ENCODE peak calls at places on chromosomes 4 and X, in six cellular contexts. One of them, this sample, is unnamed.

GRCh38 chr4:88859191-88859812 is 161.7 kb upstream of the NAP1L5 start:
- DNase-seq in ovary: no peak
- DNase-seq in IMR-90: no peak
- DNase-seq in hepatocyte: no peak
- DNase-seq in adrenal gland: no peak
- DNase-seq in right atrium auricular region: no peak
- DNase-seq in this sample: no peak

GRCh38 chr4:134278675-134279074 is 77.1 kb upstream of the PABPC4L start:
- DNase-seq in ovary: no peak
- DNase-seq in IMR-90: no peak
- DNase-seq in hepatocyte: no peak
- DNase-seq in adrenal gland: no peak
- DNase-seq in right atrium auricular region: no peak
- DNase-seq in this sample: no peak

GRCh38 chr4:153564630-153565525 is 98.7 kb downstream of the TMEM131L start:
- DNase-seq in ovary: peak; percentile 48
- DNase-seq in IMR-90: peak; percentile 60
- DNase-seq in hepatocyte: peak; percentile 64
- DNase-seq in adrenal gland: no peak
- DNase-seq in right atrium auricular region: no peak
- DNase-seq in this sample: no peak

GRCh38 chr4:183966371-183966770 is 61.3 kb downstream of the STOX2 start:
- DNase-seq in ovary: no peak
- DNase-seq in IMR-90: peak; percentile 4
- DNase-seq in hepatocyte: no peak
- DNase-seq in adrenal gland: no peak
- DNase-seq in right atrium auricular region: no peak
- DNase-seq in this sample: no peak

GRCh38 chr4:118351851-118352827 is 664 bp downstream of the PRSS12 start:
- DNase-seq in ovary: no peak
- DNase-seq in IMR-90: peak; percentile 59
- DNase-seq in hepatocyte: peak; percentile 45
- DNase-seq in adrenal gland: no peak
- DNase-seq in right atrium auricular region: no peak
- DNase-seq in this sample: peak; percentile 66

GRCh38 chrX:9804444-9804843 is 18.2 kb downstream of the SHROOM2 start:
- DNase-seq in ovary: no peak
- DNase-seq in IMR-90: no peak
- DNase-seq in hepatocyte: no peak
- DNase-seq in adrenal gland: no peak
- DNase-seq in right atrium auricular region: no peak
- DNase-seq in this sample: no peak

GRCh38 chr4:5660185-5660584 is 48.2 kb downstream of the EVC2 start:
- DNase-seq in ovary: no peak
- DNase-seq in IMR-90: peak; percentile 52
- DNase-seq in hepatocyte: no peak
- DNase-seq in adrenal gland: no peak
- DNase-seq in right atrium auricular region: no peak
- DNase-seq in this sample: no peak

GRCh38 chrX:9610774-9611392 is 146.0 kb downstream of the TBL1X start:
- DNase-seq in ovary: no peak
- DNase-seq in IMR-90: peak; percentile 40
- DNase-seq in hepatocyte: no peak
- DNase-seq in adrenal gland: no peak
- DNase-seq in right atrium auricular region: no peak
- DNase-seq in this sample: no peak

GRCh38 chr4:141851246-141851891 is 215.0 kb downstream of the IL15 start:
- DNase-seq in ovary: no peak
- DNase-seq in IMR-90: peak; percentile 64
- DNase-seq in hepatocyte: no peak
- DNase-seq in adrenal gland: no peak
- DNase-seq in right atrium auricular region: no peak
- DNase-seq in this sample: no peak

GRCh38 chr4:149113804-149114430 is 671.7 kb upstream of the NR3C2 start:
- DNase-seq in ovary: no peak
- DNase-seq in IMR-90: peak; percentile 87
- DNase-seq in hepatocyte: no peak
- DNase-seq in adrenal gland: no peak
- DNase-seq in right atrium auricular region: no peak
- DNase-seq in this sample: no peak

GRCh38 chrX:47093860-47094259 is 15.6 kb downstream of the RGN start:
- DNase-seq in ovary: no peak
- DNase-seq in IMR-90: no peak
- DNase-seq in hepatocyte: no peak
- DNase-seq in adrenal gland: no peak
- DNase-seq in right atrium auricular region: no peak
- DNase-seq in this sample: no peak

GRCh38 chr4:74623041-74623440 is 171.3 kb downstream of the BTC start:
- DNase-seq in ovary: no peak
- DNase-seq in IMR-90: peak; percentile 24
- DNase-seq in hepatocyte: peak; percentile 65
- DNase-seq in adrenal gland: no peak
- DNase-seq in right atrium auricular region: no peak
- DNase-seq in this sample: no peak

GRCh38 chr4:184441461-184442392 is 32.6 kb downstream of the IRF2 start:
- DNase-seq in ovary: no peak
- DNase-seq in IMR-90: peak; percentile 57
- DNase-seq in hepatocyte: no peak
- DNase-seq in adrenal gland: no peak
- DNase-seq in right atrium auricular region: no peak
- DNase-seq in this sample: no peak

GRCh38 chr4:129063640-129064039 is 29.7 kb downstream of the SCLT1 start:
- DNase-seq in ovary: no peak
- DNase-seq in IMR-90: no peak
- DNase-seq in hepatocyte: no peak
- DNase-seq in adrenal gland: no peak
- DNase-seq in right atrium auricular region: no peak
- DNase-seq in this sample: no peak

GRCh38 chr4:159698336-159698735 is 595.5 kb downstream of the RAPGEF2 start:
- DNase-seq in ovary: no peak
- DNase-seq in IMR-90: no peak
- DNase-seq in hepatocyte: no peak
- DNase-seq in adrenal gland: no peak
- DNase-seq in right atrium auricular region: no peak
- DNase-seq in this sample: no peak

GRCh38 chrX:97021680-97022079 is 138.0 kb downstream of the RPA4 start:
- DNase-seq in ovary: no peak
- DNase-seq in IMR-90: peak; percentile 49
- DNase-seq in hepatocyte: no peak
- DNase-seq in adrenal gland: no peak
- DNase-seq in right atrium auricular region: no peak
- DNase-seq in this sample: no peak

GRCh38 chr4:126395661-126396060 is 1080.9 kb downstream of the FAT4 start:
- DNase-seq in ovary: no peak
- DNase-seq in IMR-90: peak; percentile 33
- DNase-seq in hepatocyte: no peak
- DNase-seq in adrenal gland: no peak
- DNase-seq in right atrium auricular region: no peak
- DNase-seq in this sample: no peak

GRCh38 chr4:4555916-4556315 is 14.1 kb upstream of the STX18 start:
- DNase-seq in ovary: no peak
- DNase-seq in IMR-90: peak; percentile 89
- DNase-seq in hepatocyte: no peak
- DNase-seq in adrenal gland: no peak
- DNase-seq in right atrium auricular region: no peak
- DNase-seq in this sample: no peak

GRCh38 chrX:117989512-117989911 is 127.1 kb downstream of the KLHL13 start:
- DNase-seq in ovary: no peak
- DNase-seq in IMR-90: no peak
- DNase-seq in hepatocyte: no peak
- DNase-seq in adrenal gland: no peak
- DNase-seq in right atrium auricular region: no peak
- DNase-seq in this sample: no peak

GRCh38 chrX:117982702-117983392 is 133.8 kb downstream of the KLHL13 start:
- DNase-seq in ovary: no peak
- DNase-seq in IMR-90: no peak
- DNase-seq in hepatocyte: no peak
- DNase-seq in adrenal gland: no peak
- DNase-seq in right atrium auricular region: no peak
- DNase-seq in this sample: no peak

GRCh38 chrX:117990438-117990837 is 126.2 kb downstream of the KLHL13 start:
- DNase-seq in ovary: no peak
- DNase-seq in IMR-90: peak; percentile 88
- DNase-seq in hepatocyte: no peak
- DNase-seq in adrenal gland: no peak
- DNase-seq in right atrium auricular region: no peak
- DNase-seq in this sample: no peak

GRCh38 chrX:117987376-117987775 is 129.2 kb downstream of the KLHL13 start:
- DNase-seq in ovary: no peak
- DNase-seq in IMR-90: peak; percentile 70
- DNase-seq in hepatocyte: no peak
- DNase-seq in adrenal gland: no peak
- DNase-seq in right atrium auricular region: no peak
- DNase-seq in this sample: no peak

DNA sequence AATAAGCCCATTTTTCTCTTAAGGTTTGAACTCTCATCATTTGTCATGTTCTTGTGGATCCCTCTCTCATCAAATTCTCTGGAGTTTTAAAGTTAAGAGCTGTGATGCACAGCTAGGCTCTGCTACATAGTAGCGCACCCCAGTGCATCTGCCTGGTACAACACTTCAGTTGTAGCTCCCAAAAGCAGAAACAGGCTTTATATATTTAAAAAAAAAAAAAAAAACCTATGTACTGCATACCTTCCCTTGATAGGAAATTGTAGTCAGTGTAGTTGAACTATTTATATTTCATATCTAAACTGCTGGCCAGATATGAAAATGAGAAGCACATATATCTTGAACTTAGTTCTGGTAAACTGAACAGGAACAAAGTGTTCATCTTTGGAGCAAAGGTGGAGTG is 131.4 kb downstream of the KLHL13 start:
- DNase-seq in ovary: no peak
- DNase-seq in IMR-90: peak; percentile 29
- DNase-seq in hepatocyte: no peak
- DNase-seq in adrenal gland: no peak
- DNase-seq in right atrium auricular region: no peak
- DNase-seq in this sample: no peak
- TF ChIP-seq CTCF in ovary: no peak
- TF ChIP-seq CTCF in IMR-90: peak; percentile 25
- TF ChIP-seq CTCF in hepatocyte: peak; percentile 35
- TF ChIP-seq CTCF in adrenal gland: no peak
- TF ChIP-seq CTCF in right atrium auricular region: no peak
- TF ChIP-seq CTCF in this sample: no peak

DNA sequence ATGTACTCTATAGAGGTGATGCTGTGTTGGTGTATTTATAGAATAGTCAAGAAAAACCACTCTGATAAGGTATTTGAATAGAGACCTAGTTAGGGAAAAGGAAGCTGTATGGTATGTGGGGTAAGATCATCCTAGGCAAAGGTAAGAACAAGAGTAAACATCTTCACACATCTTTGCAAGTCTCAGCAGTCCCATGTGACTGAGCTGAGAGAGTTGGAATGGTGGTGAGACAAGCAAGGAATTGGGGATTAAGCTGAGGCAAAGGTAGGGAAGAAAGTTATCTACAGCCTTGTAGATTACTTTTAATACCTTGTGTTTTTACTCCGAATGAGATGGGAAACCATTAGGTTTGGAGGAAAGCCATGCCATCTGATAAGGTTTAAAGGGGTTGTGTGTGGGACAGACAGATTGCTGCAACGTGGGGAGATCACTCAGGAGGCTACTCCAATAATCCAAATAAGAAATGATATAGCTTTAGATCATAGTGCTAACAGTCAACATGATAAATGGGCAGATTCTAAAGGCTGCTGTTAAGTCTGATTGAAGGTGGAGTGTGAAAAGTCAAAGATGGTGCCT is 31.7 kb upstream of the MANBA start:
- DNase-seq in ovary: no peak
- DNase-seq in IMR-90: no peak
- DNase-seq in hepatocyte: no peak
- DNase-seq in adrenal gland: no peak
- DNase-seq in right atrium auricular region: no peak
- DNase-seq in this sample: no peak
- H3K36me3 ChIP-seq in ovary: no peaks in the 10 kb centered on the region
- H3K36me3 ChIP-seq in IMR-90: peaks cover 16% of the 10 kb centered on the region
- H3K36me3 ChIP-seq in hepatocyte: peaks cover 8% of the 10 kb centered on the region
- H3K36me3 ChIP-seq in adrenal gland: peaks cover 30% of the 10 kb centered on the region
- H3K36me3 ChIP-seq in right atrium auricular region: peaks cover 49% of the 10 kb centered on the region
- H3K36me3 ChIP-seq in this sample: peaks cover 56% of the 10 kb centered on the region

GRCh38 chr4:41145571-41146078 is 68.7 kb downstream of the APBB2 start:
- DNase-seq in ovary: no peak
- DNase-seq in IMR-90: peak; percentile 45
- DNase-seq in hepatocyte: no peak
- DNase-seq in adrenal gland: no peak
- DNase-seq in right atrium auricular region: no peak
- DNase-seq in this sample: no peak

GRCh38 chr4:41146196-41146595 is 68.1 kb downstream of the APBB2 start:
- DNase-seq in ovary: no peak
- DNase-seq in IMR-90: no peak
- DNase-seq in hepatocyte: no peak
- DNase-seq in adrenal gland: no peak
- DNase-seq in right atrium auricular region: no peak
- DNase-seq in this sample: no peak

GRCh38 chr4:41146716-41147506 is 67.4 kb downstream of the APBB2 start:
- DNase-seq in ovary: no peak
- DNase-seq in IMR-90: peak; percentile 54
- DNase-seq in hepatocyte: peak; percentile 40
- DNase-seq in adrenal gland: peak; percentile 55
- DNase-seq in right atrium auricular region: no peak
- DNase-seq in this sample: no peak

GRCh38 chr4:41150401-41150800 is 63.9 kb downstream of the APBB2 start:
- DNase-seq in ovary: no peak
- DNase-seq in IMR-90: no peak
- DNase-seq in hepatocyte: no peak
- DNase-seq in adrenal gland: no peak
- DNase-seq in right atrium auricular region: no peak
- DNase-seq in this sample: no peak

GRCh38 chr4:41148292-41148691 is 66.0 kb downstream of the APBB2 start:
- DNase-seq in ovary: no peak
- DNase-seq in IMR-90: no peak
- DNase-seq in hepatocyte: no peak
- DNase-seq in adrenal gland: no peak
- DNase-seq in right atrium auricular region: no peak
- DNase-seq in this sample: no peak
- H3K27ac ChIP-seq in ovary: no peak overlapping the region
- H3K27ac ChIP-seq in IMR-90: no peak overlapping the region
- H3K27ac ChIP-seq in hepatocyte: no peak overlapping the region
- H3K27ac ChIP-seq in adrenal gland: no peak overlapping the region
- H3K27ac ChIP-seq in right atrium auricular region: no peak overlapping the region
- H3K27ac ChIP-seq in this sample: no peak overlapping the region

GRCh38 chr4:6884341-6884870 is 25.2 kb upstream of the TBC1D14 start:
- DNase-seq in ovary: no peak
- DNase-seq in IMR-90: peak; percentile 15
- DNase-seq in hepatocyte: no peak
- DNase-seq in adrenal gland: no peak
- DNase-seq in right atrium auricular region: peak; percentile 30
- DNase-seq in this sample: no peak

GRCh38 chr4:6888506-6889071 is 21.0 kb upstream of the TBC1D14 start:
- DNase-seq in ovary: no peak
- DNase-seq in IMR-90: no peak
- DNase-seq in hepatocyte: no peak
- DNase-seq in adrenal gland: no peak
- DNase-seq in right atrium auricular region: peak; percentile 9
- DNase-seq in this sample: no peak

GRCh38 chr4:6886886-6887285 is 22.7 kb upstream of the TBC1D14 start:
- DNase-seq in ovary: no peak
- DNase-seq in IMR-90: no peak
- DNase-seq in hepatocyte: no peak
- DNase-seq in adrenal gland: peak; percentile 86
- DNase-seq in right atrium auricular region: peak; percentile 52
- DNase-seq in this sample: no peak

GRCh38 chr4:6887591-6888371 is 21.8 kb upstream of the TBC1D14 start:
- DNase-seq in ovary: no peak
- DNase-seq in IMR-90: no peak
- DNase-seq in hepatocyte: no peak
- DNase-seq in adrenal gland: peak; percentile 70
- DNase-seq in right atrium auricular region: peak; percentile 57
- DNase-seq in this sample: no peak

GRCh38 chr4:6885953-6886557 is 23.6 kb upstream of the TBC1D14 start:
- DNase-seq in ovary: no peak
- DNase-seq in IMR-90: peak; percentile 66
- DNase-seq in hepatocyte: no peak
- DNase-seq in adrenal gland: peak; percentile 75
- DNase-seq in right atrium auricular region: peak; percentile 87
- DNase-seq in this sample: peak; percentile 83
- TF ChIP-seq CTCF in ovary: peak; percentile 25
- TF ChIP-seq CTCF in IMR-90: peak; percentile 22
- TF ChIP-seq CTCF in hepatocyte: peak; percentile 3
- TF ChIP-seq CTCF in adrenal gland: no peak
- TF ChIP-seq CTCF in right atrium auricular region: no peak
- TF ChIP-seq CTCF in this sample: peak; percentile 30

This sample was measured in lower lobe of right lung.